ENCODE peak calls at places on chromosomes 11 and 22, in six cellular contexts. G is foreskin fibroblast, M is fibroblast of the aortic adventitia, Q is adrenal gland, D is tibial nerve, F is nephron progenitor cell. S is an unnamed sample.

GRCh38 chr11:75465701-75466531 is 32.9 kb upstream of the KLHL35 start:
- DNase-seq in Q (no peak), D (no peak), M (peak), G (no peak), F (no peak), S (no peak)

GRCh38 chr11:221539-221938 is 14.0 kb downstream of the RIC8A start:
- DNase-seq in F (no peak), Q (peak), D (no peak), M (no peak), G (no peak), S (no peak)

GRCh38 chr11:61927501-61927900 is 10.1 kb upstream of the RAB3IL1 start:
- DNase-seq in Q (peak), M (no peak), F (no peak), G (no peak), D (no peak), S (no peak)

GRCh38 chr22:43862074-43862881 is at the start of gene SULT4A1:
- DNase-seq in G (peak), Q (peak), M (peak), D (no peak), F (peak), S (no peak)

GRCh38 chr11:1873048-1873812 is 18.5 kb downstream of the PRR33 start:
- DNase-seq in D (no peak), Q (no peak), M (peak), F (peak), G (no peak), S (no peak)

GRCh38 chr11:107014871-107015270 is 3.4 kb downstream of the GUCY1A2 start:
- DNase-seq in M (peak), D (no peak), G (no peak), Q (no peak), F (no peak), S (no peak)

GRCh38 chr11:128039140-128040021 is 548.0 kb downstream of the ETS1 start:
- DNase-seq in M (peak), F (no peak), D (no peak), G (peak), Q (no peak), S (peak)

GRCh38 chr22:43376765-43377485 is 33.8 kb upstream of the SCUBE1 start:
- DNase-seq in Q (no peak), F (no peak), G (no peak), D (no peak), M (peak), S (no peak)

GRCh38 chr11:843818-844692 is 1.4 kb downstream of the TSPAN4 start:
- DNase-seq in F (peak), D (peak), G (peak), Q (peak), M (peak), S (peak)

GRCh38 chr22:20433191-20433590 is 4.4 kb downstream of the SCARF2 start:
- DNase-seq in Q (no peak), G (no peak), F (no peak), M (no peak), D (no peak), S (no peak)

GRCh38 chr22:35572552-35572951 is 31.9 kb downstream of the RASD2 start:
- DNase-seq in F (no peak), Q (no peak), G (no peak), D (no peak), M (no peak), S (no peak)

GRCh38 chr11:86919557-86920210 is 35.5 kb downstream of the FZD4 start:
- DNase-seq in Q (no peak), M (peak), F (no peak), D (no peak), G (peak), S (no peak)

GRCh38 chr11:47272706-47273105 is 2.8 kb downstream of the MADD start:
- DNase-seq in F (no peak), M (peak), G (no peak), D (no peak), Q (no peak), S (no peak)

GRCh38 chr11:57190548-57190947 is 8.8 kb downstream of the LRRC55 start:
- DNase-seq in F (no peak), M (no peak), D (no peak), G (no peak), Q (no peak), S (no peak)

GRCh38 chr22:29907753-29908515 is 25.0 kb downstream of the MTMR3 start:
- DNase-seq in Q (peak), M (peak), G (peak), F (no peak), D (peak), S (peak)

GRCh38 chr11:127114035-127114434 is 113.5 kb upstream of the KIRREL3 start:
- DNase-seq in Q (no peak), G (no peak), M (no peak), D (no peak), F (no peak), S (no peak)

GRCh38 chr11:47466701-47467250 is 17.8 kb upstream of the RAPSN start:
- DNase-seq in Q (peak), M (peak), D (no peak), F (no peak), G (no peak), S (no peak)

GRCh38 chr11:32310218-32310601 is 125.1 kb downstream of the WT1 start:
- DNase-seq in Q (no peak), G (no peak), M (peak), F (no peak), D (no peak), S (no peak)

GRCh38 chr11:64851831-64852337 is 7.4 kb upstream of the CDC42BPG start:
- DNase-seq in G (no peak), F (no peak), D (no peak), Q (no peak), M (no peak), S (no peak)

GRCh38 chr22:46457502-46458488 is 79.6 kb downstream of the CELSR1 start:
- DNase-seq in D (no peak), F (peak), M (no peak), Q (no peak), G (peak), S (peak)

GRCh38 chr22:38788417-38788816 is 5.5 kb downstream of the DNAL4 start:
- DNase-seq in D (no peak), G (peak), Q (peak), M (peak), F (no peak), S (peak)

GRCh38 chr22:46546466-46547178 is 9.2 kb upstream of the CELSR1 start:
- DNase-seq in M (peak), G (peak), F (no peak), D (no peak), Q (peak), S (no peak)

GRCh38 chr11:67045314-67045713 is 11.3 kb upstream of the RHOD start:
- DNase-seq in D (no peak), M (peak), Q (peak), F (no peak), G (peak), S (peak)

GRCh38 chr11:122984186-122985011 is 2.8 kb upstream of the BSX start:
- DNase-seq in M (peak), F (peak), Q (no peak), G (no peak), D (no peak), S (no peak)

GRCh38 chr11:83025267-83025704 is 46.4 kb downstream of the RAB30 start:
- DNase-seq in D (no peak), Q (peak), F (no peak), M (no peak), G (peak), S (no peak)

GRCh38 chr11:30635401-30635989 is 49.3 kb upstream of the MPPED2 start:
- DNase-seq in F (peak), G (no peak), D (no peak), Q (peak), M (no peak), S (no peak)

GRCh38 chr11:119168471-119169271 is at the start of gene NLRX1:
- DNase-seq in Q (peak), G (peak), D (peak), F (peak), M (peak), S (peak)

GRCh38 chr11:60916669-60917206 is 2.8 kb downstream of the TMEM109 start:
- DNase-seq in F (no peak), G (no peak), M (no peak), Q (no peak), D (no peak), S (no peak)

GRCh38 chr11:31131760-31132159 is 237.8 kb downstream of the DCDC1 start:
- DNase-seq in D (no peak), Q (no peak), G (no peak), F (no peak), M (no peak), S (no peak)

GRCh38 chr22:44395116-44396005 is 82.6 kb upstream of the SHISAL1 start:
- DNase-seq in M (no peak), D (no peak), F (no peak), Q (peak), G (no peak), S (no peak)

GRCh38 chr11:124740277-124740882 is 638 bp downstream of the NRGN start:
- DNase-seq in D (no peak), M (peak), F (no peak), Q (peak), G (no peak), S (no peak)

DNA sequence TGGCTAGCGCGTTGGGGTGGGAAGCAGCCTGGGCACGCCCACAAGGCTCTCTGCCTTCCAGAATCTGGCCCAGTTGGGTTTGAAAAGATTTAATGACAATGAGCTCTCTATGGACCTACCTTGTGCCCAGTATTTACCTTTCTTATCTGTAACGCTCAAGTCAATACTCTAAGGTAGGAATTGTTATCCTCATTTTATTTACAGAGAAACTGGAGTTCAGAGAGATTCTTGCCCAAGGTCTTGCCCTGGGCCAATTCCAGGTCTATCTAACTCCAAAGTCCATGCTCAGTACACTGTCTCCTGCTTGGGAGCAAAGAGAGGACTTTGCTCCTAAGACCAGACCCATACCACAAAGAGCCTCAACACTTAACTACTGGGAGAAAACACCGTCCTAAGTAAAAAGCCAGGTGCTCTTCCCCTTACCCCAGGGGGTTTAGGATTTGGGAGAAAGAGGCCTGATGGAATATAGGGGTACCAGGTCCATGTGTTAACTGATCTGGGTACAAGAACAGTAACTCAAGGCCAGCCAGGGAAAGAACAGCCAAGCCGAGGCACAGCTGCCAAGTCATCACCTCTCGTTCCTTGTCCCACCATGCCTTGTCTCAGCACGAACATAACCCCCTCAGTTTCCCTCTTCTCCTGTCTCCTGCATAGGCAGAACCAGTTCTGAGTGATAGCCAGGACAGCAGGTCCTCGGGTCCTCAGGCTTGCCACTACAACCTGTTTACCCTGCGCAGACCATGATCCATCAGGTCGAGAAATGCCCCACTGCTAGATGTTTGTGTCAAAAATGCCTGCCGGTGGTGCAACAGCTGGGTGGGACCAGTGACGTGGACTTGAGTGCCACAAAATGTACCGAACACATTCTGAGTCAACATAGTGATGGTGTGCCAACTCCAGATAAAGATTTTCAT is 14.6 kb downstream of the APOA4 start:
- DNase-seq in M (peak), D (no peak), F (no peak), Q (no peak), G (peak), S (no peak)
- TF ChIP-seq CTCF in M (no peak), D (no peak), F (no peak), Q (no peak), G (no peak), S (no peak)

GRCh38 chr11:46116007-46116711 is 5.1 kb downstream of the PHF21A start:
- DNase-seq in Q (no peak), M (no peak), D (no peak), G (no peak), F (no peak), S (no peak)

GRCh38 chr11:46119053-46119351 is 2.3 kb downstream of the PHF21A start:
- DNase-seq in M (no peak), Q (no peak), G (no peak), D (no peak), F (no peak), S (no peak)

GRCh38 chr11:46120361-46120710 is 918 bp downstream of the PHF21A start:
- DNase-seq in G (no peak), M (no peak), D (no peak), Q (no peak), F (peak), S (no peak)

GRCh38 chr11:46119352-46120216 is 1.7 kb downstream of the PHF21A start:
- DNase-seq in G (peak), M (peak), F (peak), Q (peak), D (peak), S (no peak)

DNA sequence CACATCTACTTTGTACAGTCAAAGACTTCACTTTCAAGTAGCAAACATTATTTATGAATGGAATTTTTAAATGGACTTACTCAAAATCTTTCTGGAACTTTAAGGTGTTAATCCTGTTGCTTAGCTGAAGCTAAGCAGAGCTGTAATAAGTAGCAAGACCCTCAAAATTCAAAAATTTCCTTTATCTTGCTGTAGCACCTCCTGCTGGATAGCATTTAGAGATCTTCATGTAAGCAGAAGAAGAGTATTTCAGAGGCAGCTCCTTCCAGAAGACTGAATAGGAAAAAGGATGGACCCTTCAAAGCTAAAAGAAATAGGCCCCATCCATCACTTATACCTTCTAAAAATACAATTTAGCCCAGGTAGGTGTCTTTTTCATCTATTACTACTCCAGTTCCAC is 3.4 kb downstream of the PHF21A start:
- DNase-seq in F (no peak), Q (no peak), D (no peak), M (no peak), G (no peak), S (no peak)
- TF ChIP-seq CTCF in F (no peak), Q (no peak), D (no peak), M (peak), G (peak), S (peak)

GRCh38 chr11:73286240-73286810 is 14.2 kb downstream of the P2RY6 start:
- DNase-seq in D (no peak), Q (no peak), M (no peak), G (no peak), F (no peak), S (no peak)
- TF ChIP-seq CTCF in D (no peak), Q (no peak), M (no peak), G (no peak), F (no peak), S (no peak)

GRCh38 chr11:85599083-85599482 is 28.1 kb downstream of the DLG2 start:
- DNase-seq in G (no peak), D (no peak), Q (no peak), M (no peak), F (no peak), S (no peak)

GRCh38 chr11:85596886-85597285 is 30.3 kb downstream of the DLG2 start:
- DNase-seq in D (no peak), Q (no peak), G (no peak), M (no peak), F (no peak), S (no peak)

GRCh38 chr11:85590848-85591483 is 36.2 kb downstream of the DLG2 start:
- DNase-seq in M (peak), D (no peak), Q (no peak), F (no peak), G (peak), S (peak)

GRCh38 chr11:85595285-85595884 is 31.8 kb downstream of the DLG2 start:
- DNase-seq in Q (no peak), M (peak), G (peak), F (no peak), D (no peak), S (peak)
- TF ChIP-seq CTCF in Q (peak), M (peak), G (peak), F (peak), D (peak), S (peak)

GRCh38 chr22:26679003-26679629 is 21.7 kb downstream of the MIAT start:
- DNase-seq in D (peak), F (peak), Q (peak), M (peak), G (peak), S (no peak)

GRCh38 chr22:26684173-26684572 is 26.8 kb downstream of the MIAT start:
- DNase-seq in F (no peak), M (no peak), Q (no peak), D (no peak), G (no peak), S (no peak)

GRCh38 chr22:26680485-26680884 is 23.1 kb downstream of the MIAT start:
- DNase-seq in Q (no peak), D (no peak), F (no peak), G (no peak), M (no peak), S (no peak)

GRCh38 chr22:26677217-26677616 is 19.8 kb downstream of the MIAT start:
- DNase-seq in Q (no peak), D (no peak), G (no peak), F (no peak), M (no peak), S (no peak)

DNA sequence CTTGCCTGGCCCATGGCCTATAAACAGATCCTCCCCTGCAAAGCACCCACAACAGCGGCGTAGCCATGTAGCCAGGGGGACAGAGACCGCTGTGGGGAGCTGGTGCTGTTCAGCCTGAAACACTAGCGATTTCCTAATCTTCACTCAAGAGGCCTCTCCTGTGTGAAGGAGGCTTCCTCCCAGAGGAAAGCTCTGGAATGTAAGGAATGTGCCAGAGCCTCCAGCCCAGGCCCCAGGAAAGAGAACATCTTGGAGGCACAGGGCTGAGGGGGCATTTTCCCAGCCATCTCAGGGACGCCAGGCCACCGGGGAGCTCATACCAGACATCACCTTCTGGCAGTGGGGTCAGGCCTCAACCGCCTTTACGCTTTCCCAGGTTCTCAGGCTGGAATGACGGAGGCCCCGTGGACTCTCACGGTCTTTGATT is 24.0 kb downstream of the MIAT start:
- DNase-seq in M (peak), G (peak), F (peak), Q (no peak), D (no peak), S (no peak)
- TF ChIP-seq CTCF in M (no peak), G (no peak), F (no peak), Q (no peak), D (no peak), S (no peak)

GRCh38 chr11:40129276-40129675 is 1330.2 kb downstream of the LRRC4C start:
- DNase-seq in D (no peak), M (no peak), G (no peak), F (peak), Q (no peak), S (no peak)

GRCh38 chr11:40130427-40130826 is 1329.0 kb downstream of the LRRC4C start:
- DNase-seq in G (no peak), F (peak), D (no peak), Q (no peak), M (no peak), S (no peak)

GRCh38 chr11:40125054-40125453 is 1334.4 kb downstream of the LRRC4C start:
- DNase-seq in M (no peak), F (no peak), Q (no peak), D (no peak), G (no peak), S (no peak)
- TF ChIP-seq CTCF in M (no peak), F (peak), Q (no peak), D (no peak), G (no peak), S (no peak)

GRCh38 chr11:120834686-120835225 is 189.1 kb upstream of the TBCEL start:
- DNase-seq in Q (no peak), D (no peak), F (peak), M (no peak), G (no peak), S (no peak)
- TF ChIP-seq CTCF in Q (no peak), D (no peak), F (no peak), M (no peak), G (no peak), S (no peak)

GRCh38 chr11:110525883-110526282 is 96.1 kb downstream of the FDX1 start:
- DNase-seq in F (no peak), Q (no peak), D (peak), G (peak), M (peak), S (peak)

GRCh38 chr11:110527146-110527545 is 97.4 kb downstream of the FDX1 start:
- DNase-seq in Q (no peak), F (no peak), D (no peak), G (peak), M (no peak), S (no peak)

GRCh38 chr11:110526323-110526722 is 96.6 kb downstream of the FDX1 start:
- DNase-seq in M (no peak), G (no peak), D (no peak), F (no peak), Q (no peak), S (no peak)

GRCh38 chr11:110531056-110531756 is 101.5 kb downstream of the FDX1 start:
- DNase-seq in M (peak), Q (peak), D (no peak), G (peak), F (peak), S (no peak)

DNA sequence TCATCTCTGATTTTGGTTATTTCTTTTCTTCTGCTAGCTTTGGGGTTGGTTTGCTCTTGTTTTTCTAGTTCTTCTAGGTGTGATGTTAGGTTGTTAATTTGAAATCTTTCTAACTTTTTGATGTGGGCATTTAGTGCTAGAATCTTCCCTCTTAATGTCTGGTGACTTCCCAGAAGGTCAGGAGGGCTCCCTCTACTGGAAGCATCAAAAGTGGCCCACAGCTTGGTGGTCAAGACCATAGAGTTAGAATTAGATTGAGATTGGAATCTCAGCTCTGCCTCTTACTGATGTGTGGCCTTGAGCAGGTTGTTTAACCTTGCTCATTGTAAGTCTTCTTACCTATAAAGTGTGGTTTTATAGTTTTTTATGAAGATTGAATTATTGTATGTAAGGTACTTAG is 99.3 kb downstream of the FDX1 start:
- DNase-seq in D (no peak), F (no peak), G (no peak), Q (no peak), M (peak), S (no peak)
- TF ChIP-seq CTCF in D (no peak), F (no peak), G (peak), Q (no peak), M (peak), S (peak)